ENCODE peak calls at places on chromosomes 3 and 15, in eight cellular contexts. L is heart right ventricle, Q is IMR-90, U is brain microvascular endothelial cell, I is left ventricle myocardium inferior, P is testis, W is mammary epithelial cell, O is pancreas. Z is an unnamed sample.
A peak's percentile ranks its signal among the peaks of the same experiment; 100 is the strongest.

GRCh38 chr3:99248130-99248529 is 346.6 kb upstream of the DCBLD2 start:
- DNase-seq in W (peak; percentile 17), O (no peak), U (no peak), L (no peak), Q (peak; percentile 19), I (no peak), P (no peak), Z (no peak)

GRCh38 chr15:75109021-75109690 is 85.8 kb downstream of the PPCDC start:
- DNase-seq in I (no peak), Q (no peak), W (no peak), L (no peak), P (no peak), O (no peak), U (no peak), Z (no peak)

GRCh38 chr3:143134446-143134845 is 14.9 kb downstream of the CHST2 start:
- DNase-seq in O (no peak), L (no peak), W (no peak), U (no peak), I (no peak), Q (no peak), P (no peak), Z (no peak)

GRCh38 chr15:89114974-89115373 is 26.7 kb downstream of the ABHD2 start:
- DNase-seq in Q (peak; percentile 84), U (peak; percentile 87), P (peak; percentile 57), O (peak; percentile 72), I (no peak), W (no peak), L (no peak), Z (no peak)

GRCh38 chr3:30760040-30760439 is 134.4 kb downstream of the GADL1 start:
- DNase-seq in W (no peak), L (no peak), I (no peak), Q (peak; percentile 37), P (no peak), U (no peak), O (no peak), Z (no peak)

GRCh38 chr15:68652141-68652540 is 73.3 kb downstream of the CORO2B start:
- DNase-seq in W (no peak), O (no peak), P (peak; percentile 35), L (peak; percentile 41), U (no peak), I (peak; percentile 57), Q (no peak), Z (peak; percentile 73)

GRCh38 chr3:155714295-155714718 is 30.6 kb downstream of the PLCH1 start:
- DNase-seq in Q (no peak), I (no peak), W (no peak), O (no peak), U (no peak), P (no peak), L (no peak), Z (no peak)

GRCh38 chr3:67884345-67884744 is 229.9 kb upstream of the SUCLG2 start:
- DNase-seq in Q (no peak), I (no peak), U (no peak), O (no peak), L (no peak), P (no peak), W (no peak), Z (no peak)

GRCh38 chr3:11548721-11549131 is 95.0 kb downstream of the VGLL4 start:
- DNase-seq in L (no peak), W (no peak), I (peak; percentile 21), P (no peak), Q (peak; percentile 73), O (peak; percentile 35), U (peak; percentile 85), Z (no peak)

GRCh38 chr3:59895972-59896371 is 846.1 kb upstream of the CFAP20DC start:
- DNase-seq in Q (no peak), W (no peak), P (no peak), U (no peak), O (no peak), L (no peak), I (no peak), Z (no peak)

GRCh38 chr3:124760601-124761000 is 30.3 kb downstream of the UMPS start:
- DNase-seq in O (no peak), L (no peak), W (no peak), U (peak; percentile 62), Q (peak; percentile 75), P (no peak), I (no peak), Z (no peak)

GRCh38 chr15:100343251-100343650 is 1.5 kb upstream of the ADAMTS17 start:
- DNase-seq in I (no peak), L (no peak), O (no peak), Q (no peak), U (no peak), W (no peak), P (no peak), Z (no peak)

GRCh38 chr15:100340721-100341661 is 784 bp downstream of the ADAMTS17 start:
- DNase-seq in Q (no peak), I (no peak), P (no peak), W (no peak), U (no peak), L (no peak), O (peak; percentile 26), Z (no peak)

GRCh38 chr15:100339999-100340398 is 1.8 kb downstream of the ADAMTS17 start:
- DNase-seq in L (no peak), Q (no peak), U (no peak), W (no peak), I (no peak), O (peak; percentile 39), P (no peak), Z (no peak)

GRCh38 chr15:100338971-100339444 is 2.8 kb downstream of the ADAMTS17 start:
- DNase-seq in O (peak; percentile 63), U (peak; percentile 67), Q (peak; percentile 24), W (peak; percentile 70), L (no peak), P (peak; percentile 87), I (no peak), Z (peak; percentile 65)

DNA sequence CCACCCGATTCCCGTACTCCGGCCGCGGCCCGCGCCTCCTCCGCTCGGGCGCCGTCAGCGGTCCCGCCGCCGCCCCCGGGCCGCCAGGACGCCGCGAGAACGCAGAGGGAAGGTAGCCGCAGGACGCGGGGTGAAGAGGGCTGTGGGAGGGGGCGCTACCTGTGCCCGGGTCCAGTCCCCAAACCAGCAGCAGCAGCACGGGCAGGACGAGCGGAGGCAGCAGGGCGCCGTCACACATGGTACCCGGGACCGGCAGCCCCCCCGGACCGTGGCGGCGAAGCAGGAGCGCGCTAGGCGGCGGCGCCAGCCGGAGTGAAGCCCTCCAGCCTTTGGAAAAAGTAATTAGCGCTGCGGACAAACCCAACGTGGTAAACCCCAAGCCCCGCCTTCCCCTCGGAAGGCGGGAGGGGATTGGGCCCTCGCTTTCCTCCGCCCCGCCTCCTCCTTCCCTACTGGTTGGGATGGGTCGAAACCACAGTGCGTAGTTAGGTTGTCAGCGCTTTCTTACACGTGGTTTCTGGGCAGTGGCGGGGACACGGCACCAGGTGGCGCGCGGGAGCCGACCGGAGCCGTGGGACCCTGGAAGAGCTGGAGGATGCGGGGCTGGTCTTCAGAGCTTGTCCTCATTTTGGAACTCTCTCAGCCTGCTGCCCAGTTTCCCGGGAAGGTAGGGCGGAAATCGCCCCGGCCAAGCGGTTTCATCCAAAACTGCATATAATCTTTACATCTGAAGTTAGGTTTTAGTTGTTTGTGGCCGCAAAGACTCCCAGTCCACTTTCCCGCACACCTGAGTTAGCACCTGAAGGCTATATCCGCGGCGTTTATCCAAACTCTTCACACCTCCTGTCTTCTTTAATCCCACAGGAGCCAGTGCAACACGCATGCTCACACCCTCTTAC is at the start of gene ADAMTS17:
- DNase-seq in U (peak; percentile 88), W (peak; percentile 91), Q (peak; percentile 39), I (peak; percentile 95), O (peak; percentile 97), P (peak; percentile 98), L (peak; percentile 94), Z (peak; percentile 98)
- H3K4me3 ChIP-seq in U (peak within 1 kb of the TSS; percentile 50), W (peak within 1 kb of the TSS; percentile 53), Q (no peak within 1 kb of the TSS), I (peak within 1 kb of the TSS; percentile 82), O (peak within 1 kb of the TSS; percentile 83), P (peak within 1 kb of the TSS; percentile 62), L (peak within 1 kb of the TSS; percentile 67), Z (peak within 1 kb of the TSS; percentile 59)

DNA sequence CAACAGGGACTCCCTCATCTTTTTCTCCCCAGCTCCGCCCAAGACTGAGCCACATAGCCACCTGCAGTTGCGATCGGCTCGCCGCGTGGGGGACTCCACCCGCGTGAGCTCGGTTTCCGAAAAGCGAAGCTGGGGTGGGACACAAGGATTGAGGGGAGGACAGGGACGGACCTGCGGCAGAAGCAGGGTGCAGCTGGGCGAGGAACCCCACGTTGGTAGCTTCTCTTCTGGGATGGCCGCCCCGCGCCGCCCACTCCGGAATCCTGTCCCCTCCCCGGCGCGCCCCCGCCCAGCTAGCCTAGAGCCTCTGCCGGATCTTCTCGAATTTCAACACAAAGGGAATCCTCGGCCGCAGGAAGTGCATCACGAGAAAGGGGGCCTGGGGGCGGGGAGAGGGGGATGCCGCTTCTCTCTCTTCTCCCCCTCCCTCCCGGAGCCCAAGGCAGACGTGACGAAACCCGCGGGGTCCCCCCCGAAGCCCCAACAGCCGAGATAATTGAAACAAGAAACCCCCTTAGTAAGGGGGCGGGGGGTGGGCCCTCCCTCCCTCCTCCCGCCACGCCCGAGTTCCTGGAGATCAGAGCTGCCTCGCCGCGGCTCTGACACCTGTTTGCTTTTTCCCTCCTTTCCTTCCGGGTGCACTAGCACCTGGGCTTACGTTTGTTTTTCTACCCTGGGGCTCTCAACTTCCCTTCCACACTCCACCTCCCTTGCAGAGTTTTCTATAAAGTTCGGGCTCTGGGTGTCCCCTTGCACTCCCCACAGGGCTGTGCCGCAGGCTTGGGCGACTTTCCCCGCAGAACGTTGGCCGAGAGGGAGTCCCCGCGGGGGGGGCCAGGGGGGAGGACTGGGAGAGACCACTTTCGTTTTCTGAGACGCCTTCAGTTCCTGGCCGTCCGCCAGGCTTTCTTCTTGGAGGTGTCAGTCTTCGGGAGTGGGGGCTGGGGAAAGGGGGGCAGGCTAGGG is 1.3 kb upstream of the KCNH8 start:
- DNase-seq in O (peak; percentile 75), P (peak; percentile 93), Q (peak; percentile 20), L (peak; percentile 58), W (peak; percentile 16), U (peak; percentile 49), I (peak; percentile 46), Z (peak; percentile 82)
- H3K27ac ChIP-seq in O (peak overlapping the region; percentile 71), P (peak overlapping the region; percentile 77), Q (no peak overlapping the region), L (no peak overlapping the region), W (no peak overlapping the region), U (no peak overlapping the region), I (no peak overlapping the region), Z (no peak overlapping the region)

GRCh38 chr15:70429323-70429722 is 331.6 kb upstream of the TLE3 start:
- DNase-seq in W (no peak), P (no peak), O (no peak), Q (no peak), L (no peak), U (no peak), I (no peak), Z (no peak)
- H3K27me3 ChIP-seq in W (no peaks in the 10 kb centered on the region), P (no peaks in the 10 kb centered on the region), O (no peaks in the 10 kb centered on the region), Q (peaks cover 32% of the 10 kb centered on the region), L (no peaks in the 10 kb centered on the region), U (peaks cover 6% of the 10 kb centered on the region), I (peaks cover 32% of the 10 kb centered on the region), Z (no peaks in the 10 kb centered on the region)

DNA sequence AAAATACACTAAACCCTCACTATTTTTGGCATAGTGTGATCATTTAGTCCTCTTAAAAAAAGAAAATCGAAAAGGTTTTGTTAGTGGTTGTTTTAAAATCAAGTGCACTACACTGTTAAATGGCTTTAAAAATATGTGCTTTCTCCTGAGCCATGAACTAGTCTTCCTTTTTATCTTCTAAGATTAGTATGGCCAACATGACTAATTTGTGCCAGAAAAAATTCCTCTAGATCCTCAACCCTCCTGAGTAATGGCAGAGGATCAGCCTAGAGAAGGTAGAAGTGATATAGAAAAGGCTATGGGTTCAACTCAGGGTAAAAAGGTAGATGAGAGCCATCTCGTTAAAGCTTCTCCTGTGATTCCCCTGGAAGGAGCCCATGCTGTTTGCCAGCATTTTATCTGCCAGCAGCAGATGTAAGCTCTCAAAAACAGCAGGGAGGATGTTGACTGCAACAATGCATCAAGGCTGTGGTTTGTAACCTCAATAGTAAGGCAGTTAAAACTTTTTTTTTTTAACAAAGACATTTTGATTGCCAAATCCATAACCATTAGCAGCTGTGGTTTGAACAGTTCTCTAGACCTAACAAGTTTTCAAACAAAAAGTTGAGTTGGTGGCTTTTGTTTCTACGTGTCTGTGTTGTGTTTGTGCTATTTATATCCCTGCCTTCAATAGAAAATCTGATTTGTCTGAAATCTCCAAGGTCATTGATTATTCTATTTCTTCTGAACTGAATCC is 30.2 kb upstream of the ZNF609 start:
- DNase-seq in W (peak; percentile 80), U (peak; percentile 64), L (no peak), Q (peak; percentile 93), I (no peak), P (peak; percentile 67), O (no peak), Z (peak; percentile 61)
- H3K4me3 ChIP-seq in W (no peak overlapping the region), U (no peak overlapping the region), L (no peak overlapping the region), Q (no peak overlapping the region), I (no peak overlapping the region), P (no peak overlapping the region), O (no peak overlapping the region), Z (no peak overlapping the region)